ENCODE peak calls at places on chromosome 9, in six cellular contexts. L is HCT116, D is cardiac fibroblast, N is lung, O is glutamatergic neuron, K is lower lobe of right lung. E is an unnamed sample.

GRCh38 chr9:114829686-114830085 is 23.8 kb upstream of the TNFSF15 start:
- DNase-seq in N (no peak), K (no peak), O (no peak), L (no peak), D (no peak), E (no peak)

GRCh38 chr9:116238225-116238624 is 84.6 kb downstream of the PAPPA start:
- DNase-seq in K (no peak), N (peak), D (peak), O (no peak), L (no peak), E (peak)

GRCh38 chr9:106857811-106858470 is 5.0 kb upstream of the ZNF462 start:
- DNase-seq in O (no peak), D (no peak), K (no peak), N (no peak), L (no peak), E (no peak)

GRCh38 chr9:34647651-34648050 is 1.2 kb downstream of the GALT start:
- DNase-seq in L (no peak), O (no peak), K (no peak), N (no peak), D (no peak), E (no peak)

GRCh38 chr9:14320272-14321245 is 6.6 kb upstream of the NFIB start:
- DNase-seq in N (no peak), O (no peak), L (no peak), K (no peak), D (peak), E (peak)

GRCh38 chr9:127557466-127557869 is 54.6 kb upstream of the STXBP1 start:
- DNase-seq in D (peak), O (no peak), K (peak), N (no peak), L (no peak), E (peak)

GRCh38 chr9:2448193-2448738 is 173.3 kb upstream of the VLDLR start:
- DNase-seq in K (no peak), O (no peak), D (no peak), N (no peak), L (no peak), E (no peak)

GRCh38 chr9:94866770-94867169 is 140.3 kb downstream of the AOPEP start:
- DNase-seq in D (no peak), K (no peak), N (no peak), O (no peak), L (no peak), E (no peak)

GRCh38 chr9:82490019-82490499 is 501.5 kb downstream of the SPATA31D1 start:
- DNase-seq in D (peak), O (no peak), L (no peak), N (no peak), K (no peak), E (peak)

GRCh38 chr9:97803167-97804058 is 49.6 kb upstream of the FOXE1 start:
- DNase-seq in L (peak), D (peak), O (peak), N (peak), K (peak), E (peak)
- TF ChIP-seq CTCF in L (peak), D (no peak), O (no peak), N (no peak), K (no peak), E (no peak)

DNA sequence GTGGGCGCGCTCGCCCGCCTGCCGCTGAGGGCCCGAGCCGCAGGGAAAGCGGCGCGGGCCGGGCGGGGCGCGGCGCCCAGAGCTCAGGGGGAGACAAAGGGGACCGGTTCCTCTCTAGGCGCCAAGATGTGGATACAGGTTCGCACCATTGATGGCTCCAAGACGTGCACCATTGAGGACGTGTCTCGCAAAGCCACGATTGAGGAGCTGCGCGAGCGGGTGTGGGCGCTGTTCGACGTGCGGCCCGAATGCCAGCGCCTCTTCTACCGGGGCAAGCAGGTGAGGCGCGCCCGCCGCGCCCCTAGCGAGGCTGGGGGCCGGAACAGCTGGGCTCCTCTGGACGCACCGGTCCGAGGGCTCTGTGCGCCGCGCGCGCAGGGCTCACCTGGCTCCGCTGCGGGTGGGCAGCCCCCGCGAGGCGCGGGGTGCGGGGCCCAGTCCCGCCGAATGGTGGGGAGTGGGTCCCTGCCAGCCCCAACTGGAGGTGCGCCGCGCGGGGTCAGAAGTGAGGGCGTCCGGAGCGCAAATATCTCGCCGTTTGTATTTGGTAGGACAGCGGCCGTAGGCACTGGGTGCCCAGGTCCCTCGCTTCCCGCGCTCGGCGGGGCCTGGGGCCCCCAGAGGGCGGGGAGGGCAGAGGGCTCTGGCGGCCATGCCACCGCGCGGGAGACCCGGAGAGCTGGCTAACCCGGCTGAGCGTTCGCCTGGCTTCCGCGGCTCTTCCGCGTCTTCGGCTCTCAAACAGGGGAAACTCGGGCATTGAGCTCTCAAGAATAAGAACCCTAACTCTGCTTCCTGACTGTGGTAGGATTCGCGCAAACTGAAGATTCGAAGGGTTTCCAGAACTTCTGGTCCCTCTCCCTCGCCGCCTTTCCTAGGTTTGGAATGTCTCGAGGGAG is 615 bp downstream of the UHRF2 start:
- DNase-seq in O (peak), L (no peak), D (peak), K (peak), N (peak), E (peak)
- TF ChIP-seq CTCF in O (no peak), L (no peak), D (no peak), K (no peak), N (no peak), E (no peak)

GRCh38 chr9:134720136-134720753 is 78.6 kb downstream of the COL5A1 start:
- DNase-seq in L (no peak), K (no peak), N (no peak), O (no peak), D (no peak), E (no peak)

GRCh38 chr9:134719331-134719730 is 77.7 kb downstream of the COL5A1 start:
- DNase-seq in N (no peak), L (no peak), K (no peak), O (no peak), D (no peak), E (no peak)

GRCh38 chr9:134716067-134716466 is 74.5 kb downstream of the COL5A1 start:
- DNase-seq in L (no peak), O (no peak), N (no peak), D (no peak), K (no peak), E (no peak)

GRCh38 chr9:134717793-134718645 is 76.4 kb downstream of the COL5A1 start:
- DNase-seq in D (no peak), L (no peak), O (no peak), N (no peak), K (no peak), E (no peak)

GRCh38 chr9:134717056-134717455 is 75.5 kb downstream of the COL5A1 start:
- DNase-seq in O (no peak), L (no peak), N (no peak), K (no peak), D (no peak), E (no peak)
- TF ChIP-seq CTCF in O (no peak), L (no peak), N (no peak), K (no peak), D (no peak), E (no peak)

DNA sequence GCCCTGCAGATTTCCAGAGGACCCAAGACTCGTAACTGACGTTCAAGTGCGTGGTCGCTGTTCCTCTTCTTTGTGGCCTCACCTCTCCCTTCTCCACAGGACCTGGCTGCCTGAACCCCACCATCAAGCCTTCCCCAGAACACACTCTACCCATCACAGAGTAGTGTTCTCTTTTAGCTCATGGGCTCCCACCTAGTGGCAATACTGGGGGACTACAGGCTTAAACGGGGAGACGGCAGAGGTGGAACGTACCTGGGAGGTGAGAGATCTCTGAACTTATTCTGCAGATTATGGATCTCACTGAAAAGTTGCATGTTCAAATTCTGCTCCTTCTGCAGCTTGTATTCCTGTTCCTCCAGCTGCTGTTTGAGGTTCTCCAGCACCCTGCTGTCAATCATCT is 140.8 kb downstream of the CDK5RAP2 start:
- DNase-seq in D (peak), O (peak), N (no peak), K (no peak), L (no peak), E (peak)
- TF ChIP-seq CTCF in D (peak), O (peak), N (no peak), K (peak), L (peak), E (peak)

GRCh38 chr9:128770286-128770685 is 1.4 kb downstream of the ZER1 start:
- DNase-seq in O (no peak), N (no peak), L (no peak), K (no peak), D (no peak), E (no peak)

GRCh38 chr9:128773049-128773448 is 1.3 kb upstream of the ZER1 start:
- DNase-seq in D (no peak), L (no peak), N (no peak), O (no peak), K (no peak), E (no peak)

GRCh38 chr9:128771094-128771721 is 519 bp downstream of the ZER1 start:
- DNase-seq in K (no peak), D (peak), N (no peak), L (no peak), O (peak), E (peak)

GRCh38 chr9:128774804-128775203 is 3.1 kb upstream of the ZER1 start:
- DNase-seq in D (no peak), L (no peak), O (no peak), N (no peak), K (no peak), E (no peak)

DNA sequence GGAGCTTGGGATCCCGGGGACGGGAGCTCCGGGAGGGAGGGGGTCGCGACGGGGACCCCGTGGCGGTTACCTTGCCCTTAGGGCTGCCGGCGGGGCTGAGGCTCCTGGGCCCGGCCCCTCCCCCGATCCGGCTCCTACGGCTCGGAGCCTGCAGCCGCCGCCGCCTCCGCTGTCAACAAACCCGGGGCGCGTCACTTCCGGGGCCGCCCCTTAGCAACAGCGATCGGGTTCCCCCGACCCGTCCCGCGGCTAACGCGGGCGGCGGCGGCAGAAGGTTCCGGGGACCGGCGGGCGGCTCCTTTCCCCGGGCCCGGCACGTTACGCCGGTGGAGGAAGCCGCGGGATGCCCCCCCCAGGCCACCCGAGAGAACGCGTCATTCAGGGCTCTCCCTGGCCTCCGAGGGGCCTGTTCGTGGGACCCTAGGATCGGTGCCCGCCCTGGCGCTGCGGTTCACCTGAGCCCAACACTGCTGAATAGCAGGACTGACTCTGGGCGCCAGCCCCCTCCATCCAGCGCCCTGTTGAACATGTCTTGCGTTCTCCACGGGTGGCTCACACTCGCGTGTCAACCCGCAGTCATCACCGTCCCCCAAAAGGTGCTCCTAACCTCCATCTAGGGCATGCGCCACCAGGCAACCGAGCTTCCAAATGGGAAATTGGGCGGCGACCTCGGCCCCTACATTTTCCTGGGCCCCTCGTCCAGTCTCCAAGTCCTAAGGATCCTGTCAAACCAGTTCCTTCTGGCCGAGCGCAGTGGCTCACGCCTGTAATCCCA is at the start of gene ZER1:
- DNase-seq in L (peak), O (peak), D (peak), K (peak), N (peak), E (peak)
- TF ChIP-seq CTCF in L (no peak), O (no peak), D (no peak), K (no peak), N (no peak), E (no peak)

E was measured in fibroblast of pulmonary artery.